ENCODE peak calls at places on chromosomes 7 and 10, in eight cellular contexts. V, Y, A, J, Q, P, W and L are unnamed samples.

GRCh38 chr7:101094791-101095375 is 9.6 kb downstream of the TRIM56 start:
- DNase-seq in A (peak), Q (peak), J (no peak), P (peak), Y (no peak), W (peak), V (peak), L (no peak)

GRCh38 chr7:18607025-18607424 is 111.5 kb downstream of the HDAC9 start:
- DNase-seq in V (no peak), Y (no peak), J (no peak), W (peak), P (no peak), Q (no peak), A (peak), L (no peak)

GRCh38 chr7:101126651-101127459 is at the start of gene SERPINE1:
- DNase-seq in A (peak), V (peak), W (peak), Q (peak), J (peak), Y (peak), P (peak), L (peak)

GRCh38 chr10:132306341-132306685 is 1.4 kb downstream of the STK32C start:
- DNase-seq in J (no peak), P (no peak), Y (no peak), W (no peak), V (no peak), Q (no peak), A (no peak), L (no peak)

GRCh38 chr10:13795653-13796555 is 209.1 kb downstream of the PRPF18 start:
- DNase-seq in W (no peak), J (no peak), P (no peak), A (no peak), Y (no peak), V (no peak), Q (no peak), L (no peak)

GRCh38 chr7:1024331-1024761 is 20.0 kb upstream of the GPR146 start:
- DNase-seq in A (no peak), V (no peak), Y (no peak), J (no peak), P (no peak), W (no peak), Q (no peak), L (no peak)

GRCh38 chr10:104321226-104321625 is 17.0 kb downstream of the ITPRIP start:
- DNase-seq in Y (no peak), A (no peak), V (no peak), Q (no peak), J (no peak), W (no peak), P (no peak), L (no peak)

GRCh38 chr7:24729365-24730017 is 27.8 kb downstream of the GSDME start:
- DNase-seq in V (no peak), Y (no peak), Q (no peak), J (no peak), A (no peak), P (no peak), W (no peak), L (no peak)

GRCh38 chr7:132322981-132323380 is 253.3 kb downstream of the PLXNA4 start:
- DNase-seq in J (no peak), V (no peak), A (no peak), P (no peak), Y (no peak), Q (no peak), W (no peak), L (no peak)

GRCh38 chr7:13875496-13876074 is 113.9 kb downstream of the ETV1 start:
- DNase-seq in A (no peak), J (no peak), P (no peak), Q (no peak), W (no peak), Y (no peak), V (no peak), L (no peak)

GRCh38 chr10:118953598-118953997 is 75.9 kb upstream of the NANOS1 start:
- DNase-seq in P (no peak), W (no peak), J (no peak), A (no peak), Y (no peak), V (no peak), Q (no peak), L (no peak)

GRCh38 chr10:131140606-131141005 is 170.9 kb downstream of the TCERG1L start:
- DNase-seq in V (peak), P (no peak), W (no peak), Q (no peak), J (no peak), A (no peak), Y (no peak), L (no peak)

GRCh38 chr7:128113839-128114238 is 82.6 kb upstream of the LRRC4 start:
- DNase-seq in V (no peak), A (no peak), P (no peak), W (no peak), J (no peak), Y (no peak), Q (no peak), L (no peak)

GRCh38 chr10:97179731-97180366 is 5.9 kb downstream of the SLIT1 start:
- DNase-seq in Q (no peak), Y (no peak), J (no peak), A (no peak), V (no peak), W (no peak), P (no peak), L (no peak)

GRCh38 chr10:101380353-101381017 is 26.5 kb downstream of the BTRC start:
- DNase-seq in P (no peak), W (peak), Y (no peak), A (no peak), V (no peak), Q (no peak), J (no peak), L (no peak)

GRCh38 chr10:91864099-91864498 is 45.2 kb downstream of the FGFBP3 start:
- DNase-seq in Q (no peak), P (no peak), A (no peak), W (no peak), J (no peak), V (no peak), Y (no peak), L (no peak)

GRCh38 chr10:62239994-62240393 is 28.6 kb downstream of the RTKN2 start:
- DNase-seq in Y (peak), J (no peak), Q (no peak), A (peak), P (no peak), V (no peak), W (peak), L (no peak)

GRCh38 chr7:69599211-69599878 is 1.1 kb downstream of the AUTS2 start:
- DNase-seq in J (no peak), P (no peak), Q (no peak), W (no peak), A (peak), V (no peak), Y (no peak), L (no peak)

GRCh38 chr10:99914236-99914635 is 95.5 kb downstream of the DNMBP start:
- DNase-seq in W (no peak), Y (no peak), A (no peak), J (no peak), V (no peak), Q (no peak), P (no peak), L (no peak)
- H3K4me3 ChIP-seq in W (no peak), Y (no peak), A (no peak), J (no peak), V (no peak), Q (no peak), P (no peak), L (no peak)

DNA sequence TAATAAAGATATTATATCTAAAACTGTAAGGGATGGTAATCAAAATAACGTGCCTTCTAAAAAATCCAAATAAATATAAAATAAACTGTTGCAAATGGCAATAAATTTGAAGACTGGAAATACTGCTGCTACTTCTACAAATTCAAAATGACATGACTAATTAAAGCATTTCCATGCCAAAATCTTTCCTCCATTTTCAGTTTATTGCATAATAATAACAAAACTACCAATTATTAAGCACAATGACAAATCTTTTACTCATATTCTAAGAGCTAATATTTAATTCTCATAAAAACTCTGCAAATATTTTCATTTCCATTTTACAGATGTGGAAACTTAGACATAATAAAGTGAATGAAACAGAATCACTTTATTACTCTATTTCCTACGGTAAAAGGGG is 38.8 kb upstream of the NEBL start:
- DNase-seq in A (no peak), V (no peak), P (no peak), Q (no peak), J (no peak), W (peak), Y (no peak), L (no peak)
- TF ChIP-seq CTCF in A (no peak), V (no peak), P (no peak), Q (no peak), J (no peak), W (no peak), Y (no peak), L (no peak)

GRCh38 chr7:151017370-151017952 is 6.8 kb downstream of the ATG9B start:
- DNase-seq in Q (no peak), J (no peak), A (no peak), W (no peak), Y (no peak), V (no peak), P (no peak), L (no peak)
- H3K4me3 ChIP-seq in Q (no peak), J (no peak), A (no peak), W (no peak), Y (no peak), V (peak), P (no peak), L (peak)

GRCh38 chr7:38909870-38910269 is 879 bp upstream of the VPS41 start:
- DNase-seq in Q (no peak), A (no peak), J (no peak), P (no peak), V (no peak), W (no peak), Y (no peak), L (no peak)
- TF ChIP-seq CTCF in Q (peak), A (no peak), J (peak), P (no peak), V (no peak), W (no peak), Y (no peak), L (no peak)

GRCh38 chr10:34291466-34292177 is 523.5 kb downstream of the PARD3 start:
- DNase-seq in P (no peak), J (no peak), Y (no peak), V (no peak), A (no peak), Q (no peak), W (no peak), L (no peak)
- H3K4me3 ChIP-seq in P (no peak), J (no peak), Y (no peak), V (no peak), A (no peak), Q (no peak), W (no peak), L (no peak)

GRCh38 chr7:5793361-5794072 is 12.1 kb upstream of the RNF216 start:
- DNase-seq in A (no peak), J (no peak), P (no peak), V (no peak), Y (no peak), W (no peak), Q (no peak), L (no peak)
- TF ChIP-seq CTCF in A (no peak), J (no peak), P (no peak), V (no peak), Y (no peak), W (no peak), Q (no peak), L (no peak)

DNA sequence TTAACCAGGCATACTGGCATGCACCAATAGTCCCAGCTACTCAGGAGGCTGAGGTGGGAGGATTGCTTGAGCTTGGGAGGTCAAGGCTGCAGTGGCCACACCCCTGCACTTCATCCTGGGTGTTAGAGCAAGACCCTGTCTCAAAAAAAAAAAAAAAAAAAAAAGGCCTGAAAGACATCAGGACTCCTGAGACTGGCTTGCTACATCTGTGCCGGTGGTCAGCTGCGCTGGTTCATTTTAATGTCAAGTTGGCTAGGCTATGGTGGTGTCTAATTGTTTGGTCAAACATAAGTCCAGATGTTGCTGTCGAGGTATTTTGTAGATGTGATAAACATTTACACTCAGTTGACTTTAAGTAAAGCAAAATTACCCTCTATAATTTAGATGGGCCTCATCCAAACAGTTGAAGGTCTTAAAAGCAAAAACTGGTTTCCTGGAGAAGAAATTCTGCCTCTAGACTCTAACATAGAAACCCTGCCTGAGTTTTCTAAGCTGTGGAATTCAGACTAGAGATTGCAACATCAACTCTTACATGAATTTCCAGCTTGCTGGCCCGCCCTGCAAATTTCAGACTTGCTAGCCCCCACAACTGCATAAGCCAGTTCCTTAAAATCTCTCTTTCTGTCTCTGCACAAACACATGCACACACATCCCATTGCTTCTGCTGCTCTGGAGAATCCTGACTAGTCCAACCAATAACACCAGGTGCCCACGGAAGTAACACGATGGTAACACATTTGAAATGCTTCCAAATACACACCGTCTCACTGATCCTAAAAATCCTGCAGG is 18.2 kb downstream of the MYOF start:
- DNase-seq in V (no peak), A (peak), W (peak), P (no peak), Y (no peak), J (no peak), Q (peak), L (no peak)
- H3K4me3 ChIP-seq in V (no peak), A (peak), W (no peak), P (no peak), Y (no peak), J (no peak), Q (no peak), L (no peak)

DNA sequence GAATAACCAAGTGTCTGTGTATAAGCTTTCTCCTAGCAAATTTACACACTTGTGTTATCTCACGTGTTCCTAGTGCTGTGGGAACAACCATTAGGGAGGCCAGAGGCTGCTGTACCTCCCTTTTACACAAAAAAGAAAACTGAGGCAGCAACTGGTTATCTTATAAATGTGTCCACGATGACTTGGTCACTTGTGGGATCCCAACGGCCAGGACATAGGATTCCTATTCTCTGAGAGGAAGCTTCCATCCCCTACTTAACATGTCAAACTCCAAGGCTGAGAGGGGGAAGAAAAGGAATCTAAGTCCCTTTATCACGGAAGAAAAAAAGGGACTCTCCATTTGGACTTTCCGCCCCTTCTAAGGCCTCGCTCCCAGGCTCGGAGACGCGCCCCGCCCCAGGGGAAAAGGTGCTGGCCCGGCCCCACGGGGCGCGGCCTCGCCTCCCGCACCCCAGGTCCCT is 430 bp downstream of the ZNF438 start:
- DNase-seq in A (no peak), Y (no peak), J (no peak), Q (no peak), W (peak), P (no peak), V (no peak), L (no peak)
- TF ChIP-seq CTCF in A (no peak), Y (no peak), J (no peak), Q (peak), W (no peak), P (no peak), V (no peak), L (no peak)

DNA sequence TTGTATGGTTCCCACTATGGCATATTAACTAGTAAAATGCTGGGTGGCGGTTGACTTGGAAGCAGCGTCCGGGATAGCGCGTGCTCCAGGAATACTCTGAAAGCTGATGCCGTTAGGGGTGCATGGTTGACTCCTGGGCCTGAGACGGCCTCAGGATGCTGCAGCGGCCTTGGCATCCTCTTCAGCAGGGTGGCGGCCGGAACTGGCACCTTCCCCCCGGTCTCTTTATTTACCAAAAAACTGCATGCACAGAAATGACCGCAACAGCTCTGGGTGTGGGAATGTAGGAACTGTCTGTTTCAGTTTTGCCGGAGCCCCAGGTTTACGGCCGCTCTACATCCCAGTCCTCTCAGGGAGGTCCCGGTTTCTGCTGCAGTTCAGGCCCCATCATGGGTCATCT is 28.8 kb downstream of the PFKP start:
- DNase-seq in J (no peak), V (no peak), Y (no peak), A (no peak), P (no peak), W (no peak), Q (no peak), L (no peak)
- H3K4me3 ChIP-seq in J (no peak), V (no peak), Y (peak), A (peak), P (peak), W (no peak), Q (no peak), L (peak)